ENCODE peak calls at places on chromosome 3, in five cellular contexts. A, Z, S, W and N are unnamed samples.

GRCh38 chr3:16252243-16252978 is 12.3 kb downstream of the DPH3 start:
- DNase-seq in A (no peak), Z (no peak), S (no peak), W (no peak), N (no peak)

GRCh38 chr3:195441971-195442572 is 748 bp downstream of the ACAP2 start:
- DNase-seq in A (peak; percentile 45), Z (peak; percentile 57), S (peak; percentile 52), W (peak; percentile 47), N (peak; percentile 77)

GRCh38 chr3:52787672-52788625 is 6.6 kb upstream of the ITIH3 start:
- DNase-seq in A (no peak), Z (no peak), S (peak; percentile 22), W (peak; percentile 8), N (peak; percentile 67)

GRCh38 chr3:69088033-69088432 is 3.3 kb downstream of the ARL6IP5 start:
- DNase-seq in A (no peak), Z (peak; percentile 13), S (no peak), W (no peak), N (no peak)

GRCh38 chr3:192899540-192899982 is 18.1 kb downstream of the MB21D2 start:
- DNase-seq in A (no peak), Z (peak; percentile 82), S (no peak), W (no peak), N (no peak)

GRCh38 chr3:155876537-155876936 is 6.1 kb downstream of the GMPS start:
- DNase-seq in A (no peak), Z (no peak), S (no peak), W (no peak), N (no peak)

GRCh38 chr3:142366434-142366833 is 81.4 kb downstream of the XRN1 start:
- DNase-seq in A (no peak), Z (peak; percentile 45), S (no peak), W (no peak), N (no peak)

GRCh38 chr3:60746690-60747416 is 504.4 kb downstream of the FHIT start:
- DNase-seq in A (no peak), Z (no peak), S (no peak), W (no peak), N (no peak)

GRCh38 chr3:94414412-94414811 is 351.6 kb downstream of the NSUN3 start:
- DNase-seq in A (no peak), Z (no peak), S (no peak), W (no peak), N (no peak)

GRCh38 chr3:184710870-184711365 is 946 bp downstream of the MAGEF1 start:
- DNase-seq in A (no peak), Z (no peak), S (no peak), W (no peak), N (no peak)

GRCh38 chr3:119794971-119795612 is 13.2 kb downstream of the NR1I2 start:
- DNase-seq in A (no peak), Z (peak; percentile 55), S (peak; percentile 40), W (no peak), N (no peak)

GRCh38 chr3:106720510-106720909 is 656.7 kb upstream of the CCDC54 start:
- DNase-seq in A (no peak), Z (no peak), S (no peak), W (no peak), N (no peak)

GRCh38 chr3:97232635-97233034 is 418.2 kb downstream of the EPHA6 start:
- DNase-seq in A (no peak), Z (peak; percentile 35), S (no peak), W (no peak), N (no peak)

GRCh38 chr3:71964170-71964569 is 179.2 kb upstream of the PROK2 start:
- DNase-seq in A (no peak), Z (no peak), S (no peak), W (no peak), N (no peak)

GRCh38 chr3:114480442-114480841 is 186.6 kb downstream of the TIGIT start:
- DNase-seq in A (no peak), Z (no peak), S (no peak), W (no peak), N (no peak)

GRCh38 chr3:30282052-30282708 is 324.2 kb upstream of the TGFBR2 start:
- DNase-seq in A (no peak), Z (peak; percentile 89), S (peak; percentile 31), W (no peak), N (no peak)

GRCh38 chr3:190566043-190566933 is 52.4 kb downstream of the IL1RAP start:
- DNase-seq in A (peak; percentile 84), Z (peak; percentile 99), S (peak; percentile 94), W (peak; percentile 73), N (peak; percentile 87)

GRCh38 chr3:100518983-100519382 is 26.6 kb downstream of the TMEM45A start:
- DNase-seq in A (no peak), Z (no peak), S (no peak), W (no peak), N (no peak)

GRCh38 chr3:33439421-33440327 is 531 bp downstream of the UBP1 start:
- DNase-seq in A (peak; percentile 36), Z (peak; percentile 31), S (peak; percentile 54), W (peak; percentile 48), N (peak; percentile 91)

GRCh38 chr3:177606891-177607290 is 409.6 kb upstream of the TBL1XR1 start:
- DNase-seq in A (no peak), Z (peak; percentile 82), S (no peak), W (no peak), N (no peak)

GRCh38 chr3:9314796-9315195 is 48.1 kb upstream of the THUMPD3 start:
- DNase-seq in A (peak; percentile 9), Z (no peak), S (no peak), W (no peak), N (no peak)

GRCh38 chr3:127588675-127589577 is 1.6 kb downstream of the TPRA1 start:
- DNase-seq in A (no peak), Z (peak; percentile 48), S (no peak), W (no peak), N (no peak)

GRCh38 chr3:15636028-15636709 is 34.6 kb downstream of the BTD start:
- DNase-seq in A (peak; percentile 34), Z (peak; percentile 93), S (peak; percentile 62), W (no peak), N (peak; percentile 77)

GRCh38 chr3:57872606-57873005 is 116.5 kb downstream of the SLMAP start:
- DNase-seq in A (no peak), Z (no peak), S (no peak), W (no peak), N (no peak)

GRCh38 chr3:122982202-122983185 is 45.1 kb downstream of the SEMA5B start:
- DNase-seq in A (peak; percentile 54), Z (no peak), S (peak; percentile 51), W (peak; percentile 48), N (no peak)

GRCh38 chr3:122618614-122619013 is 41.2 kb downstream of the PARP15 start:
- DNase-seq in A (no peak), Z (no peak), S (no peak), W (no peak), N (no peak)

DNA sequence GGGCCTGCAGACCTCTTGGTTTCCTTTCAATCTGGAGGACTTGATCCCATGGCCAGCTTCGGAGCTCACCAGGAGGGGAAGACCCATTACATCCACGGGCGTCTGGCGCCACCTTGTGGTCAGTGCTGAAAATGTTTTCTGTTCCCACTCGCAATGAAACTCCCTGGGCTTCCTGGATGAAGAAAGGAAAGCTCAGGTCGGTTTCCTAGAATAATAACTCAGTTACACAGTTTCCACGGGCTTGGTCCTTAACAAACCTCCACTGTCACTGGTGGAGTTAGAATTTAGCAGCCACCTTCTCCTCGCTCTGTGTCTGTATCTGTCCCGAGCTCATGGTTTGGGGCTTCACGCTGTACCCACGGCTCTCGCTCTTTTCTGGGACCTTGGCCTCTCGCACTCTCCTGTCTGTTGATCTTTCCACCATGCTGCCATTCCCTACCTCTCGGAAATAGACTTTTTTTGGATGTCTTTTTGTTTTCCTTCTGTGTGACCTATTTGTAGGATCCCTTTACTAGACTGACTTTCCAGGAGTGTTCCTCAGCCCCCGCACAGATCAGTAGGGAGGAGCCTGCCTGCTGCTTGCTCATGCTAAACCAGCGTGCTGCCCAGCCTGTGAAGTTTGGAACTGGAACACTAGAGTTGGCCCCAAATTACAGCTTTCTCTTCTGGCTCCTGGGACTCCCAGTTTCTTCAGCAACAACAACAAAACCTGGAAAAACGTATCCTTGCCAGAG is 56.3 kb downstream of the IL20RB start:
- DNase-seq in A (peak; percentile 91), Z (peak; percentile 89), S (peak; percentile 88), W (peak; percentile 88), N (peak; percentile 92)
- H3K27ac ChIP-seq in A (no peak overlapping the region), Z (no peak overlapping the region), S (peak overlapping the region; percentile 67), W (peak overlapping the region; percentile 64), N (peak overlapping the region; percentile 45)

GRCh38 chr3:51712963-51713362 is 6.1 kb downstream of the GRM2 start:
- DNase-seq in A (no peak), Z (no peak), S (no peak), W (no peak), N (peak; percentile 42)
- TF ChIP-seq CTCF in A (no peak), Z (no peak), S (no peak), W (no peak), N (no peak)

DNA sequence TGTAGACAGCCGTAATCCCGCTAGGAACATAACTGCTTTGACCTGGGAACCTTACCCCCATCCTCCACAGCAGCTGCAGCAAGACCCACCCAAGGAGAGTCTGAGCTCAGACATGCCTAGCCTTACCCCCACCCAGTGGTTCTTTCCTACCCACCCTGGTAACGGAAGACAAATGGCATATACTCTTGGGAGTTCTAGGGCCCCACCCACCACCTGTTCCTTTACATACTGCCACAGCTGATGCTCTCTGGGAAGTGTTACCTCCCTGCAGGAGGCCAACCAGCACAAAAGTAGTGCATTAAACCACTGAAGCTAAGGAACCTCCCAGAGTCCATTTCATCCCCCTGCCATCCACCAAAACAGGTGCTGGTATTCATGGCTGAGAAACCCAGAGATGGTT is 50.6 kb upstream of the AZI2 start:
- DNase-seq in A (no peak), Z (no peak), S (no peak), W (no peak), N (no peak)
- H3K4me1 ChIP-seq in A (no peaks in the 10 kb centered on the region), Z (no peaks in the 10 kb centered on the region), S (no peaks in the 10 kb centered on the region), W (no peaks in the 10 kb centered on the region), N (no peaks in the 10 kb centered on the region)

GRCh38 chr3:44932986-44933944 is 42.7 kb downstream of the ZDHHC3 start:
- DNase-seq in A (no peak), Z (no peak), S (no peak), W (no peak), N (no peak)
- H3K27ac ChIP-seq in A (no peak overlapping the region), Z (no peak overlapping the region), S (no peak overlapping the region), W (no peak overlapping the region), N (no peak overlapping the region)

GRCh38 chr3:44983413-44984040 is 7.5 kb downstream of the EXOSC7 start:
- DNase-seq in A (no peak), Z (peak; percentile 87), S (no peak), W (no peak), N (no peak)
- TF ChIP-seq CTCF in A (no peak), Z (no peak), S (no peak), W (no peak), N (no peak)